ENCODE peak calls at places on chromosome 7, in four cellular contexts. One of them, this sample, is unnamed.

GRCh38 chr7:47518827-47519226 is 63.1 kb downstream of the TNS3 start:
- DNase-seq in suprapubic skin: no peak
- DNase-seq in K562: no peak
- DNase-seq in ovary: no peak
- DNase-seq in this sample: no peak

GRCh38 chr7:55571534-55572377 is 546 bp downstream of the VOPP1 start:
- DNase-seq in ovary: peak; percentile 72
- DNase-seq in K562: peak; percentile 72
- DNase-seq in suprapubic skin: peak; percentile 77
- DNase-seq in this sample: peak; percentile 80

GRCh38 chr7:131765575-131765974 is 209.1 kb upstream of the PODXL start:
- DNase-seq in K562: no peak
- DNase-seq in ovary: no peak
- DNase-seq in suprapubic skin: no peak
- DNase-seq in this sample: no peak

GRCh38 chr7:2038876-2039728 is 193.6 kb downstream of the MAD1L1 start:
- DNase-seq in suprapubic skin: no peak
- DNase-seq in K562: no peak
- DNase-seq in ovary: peak; percentile 26
- DNase-seq in this sample: no peak

GRCh38 chr7:79512269-79512668 is 58.8 kb upstream of the MAGI2 start:
- DNase-seq in ovary: no peak
- DNase-seq in suprapubic skin: no peak
- DNase-seq in K562: no peak
- DNase-seq in this sample: no peak

GRCh38 chr7:87570178-87570577 is 30.5 kb downstream of the ABCB1 start:
- DNase-seq in suprapubic skin: no peak
- DNase-seq in ovary: no peak
- DNase-seq in K562: no peak
- DNase-seq in this sample: no peak

GRCh38 chr7:33686001-33686591 is 219.2 kb upstream of the BMPER start:
- DNase-seq in K562: peak; percentile 5
- DNase-seq in suprapubic skin: no peak
- DNase-seq in ovary: no peak
- DNase-seq in this sample: peak; percentile 15

GRCh38 chr7:36747251-36747968 is 23.1 kb upstream of the AOAH start:
- DNase-seq in K562: no peak
- DNase-seq in suprapubic skin: no peak
- DNase-seq in ovary: no peak
- DNase-seq in this sample: peak; percentile 50

GRCh38 chr7:4835398-4836205 is 26.2 kb downstream of the PAPOLB start:
- DNase-seq in K562: no peak
- DNase-seq in ovary: no peak
- DNase-seq in suprapubic skin: no peak
- DNase-seq in this sample: no peak

GRCh38 chr7:26159243-26159642 is 7.2 kb downstream of the NFE2L3 start:
- DNase-seq in K562: peak; percentile 44
- DNase-seq in ovary: no peak
- DNase-seq in suprapubic skin: no peak
- DNase-seq in this sample: no peak

GRCh38 chr7:50359995-50360925 is 55.7 kb downstream of the IKZF1 start:
- DNase-seq in suprapubic skin: no peak
- DNase-seq in K562: peak; percentile 87
- DNase-seq in ovary: no peak
- DNase-seq in this sample: no peak

GRCh38 chr7:108404509-108405435 is 51.5 kb downstream of the NRCAM start:
- DNase-seq in K562: no peak
- DNase-seq in ovary: no peak
- DNase-seq in suprapubic skin: no peak
- DNase-seq in this sample: no peak

GRCh38 chr7:38318803-38319416 is 45.5 kb upstream of the TARP start:
- DNase-seq in ovary: no peak
- DNase-seq in K562: peak; percentile 66
- DNase-seq in suprapubic skin: no peak
- DNase-seq in this sample: peak; percentile 93

GRCh38 chr7:34823650-34824258 is 165.7 kb downstream of the NPSR1 start:
- DNase-seq in K562: peak; percentile 62
- DNase-seq in ovary: no peak
- DNase-seq in suprapubic skin: no peak
- DNase-seq in this sample: peak; percentile 55

DNA sequence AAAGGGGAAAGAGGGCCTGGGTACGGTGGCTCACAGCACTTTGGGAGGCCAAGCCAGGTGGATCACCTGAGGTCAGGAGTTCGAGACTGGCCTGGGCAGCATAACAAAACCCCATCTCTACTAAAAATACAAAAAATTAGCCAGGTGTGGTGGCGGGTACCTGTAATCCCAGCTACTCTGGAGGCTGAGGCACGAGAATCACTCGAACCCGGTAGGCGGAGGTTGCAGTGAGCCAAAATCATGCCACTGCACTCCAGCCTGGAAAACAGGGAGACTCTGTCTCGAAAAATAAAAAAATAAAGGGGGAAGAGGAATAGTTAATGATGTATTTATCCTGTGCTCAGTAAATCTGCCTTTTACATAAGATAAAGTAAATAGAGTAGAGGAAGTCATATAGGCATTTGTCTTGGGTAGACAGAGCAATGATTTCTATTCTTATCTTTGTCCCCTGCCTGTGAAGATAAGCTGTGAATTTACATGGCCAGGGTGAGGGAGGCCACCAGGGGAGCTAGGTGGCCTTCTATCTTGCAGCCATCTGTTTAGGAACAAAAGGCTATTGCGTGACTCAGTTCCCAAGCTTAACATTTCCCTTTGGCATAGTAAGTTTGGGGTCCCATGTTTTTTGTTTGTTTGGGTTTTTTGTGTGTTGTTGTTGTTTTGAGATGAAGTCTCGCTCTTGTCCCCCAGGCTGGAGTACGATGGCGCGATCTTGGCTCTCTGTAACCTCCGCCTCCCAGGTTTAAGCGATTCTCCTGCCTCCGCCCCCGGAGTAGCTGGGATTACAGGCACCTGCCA is 73.2 kb upstream of the GTF2I start:
- DNase-seq in ovary: no peak
- DNase-seq in K562: peak; percentile 78
- DNase-seq in suprapubic skin: no peak
- DNase-seq in this sample: peak; percentile 44
- TF ChIP-seq CTCF in ovary: no peak
- TF ChIP-seq CTCF in K562: peak; percentile 38
- TF ChIP-seq CTCF in suprapubic skin: no peak
- TF ChIP-seq CTCF in this sample: no peak

GRCh38 chr7:151679073-151679708 is 159.5 kb upstream of the RHEB start:
- DNase-seq in suprapubic skin: peak; percentile 46
- DNase-seq in ovary: no peak
- DNase-seq in K562: no peak
- DNase-seq in this sample: no peak
- TF ChIP-seq POLR2A in suprapubic skin: no peak
- TF ChIP-seq POLR2A in ovary: no peak
- TF ChIP-seq POLR2A in K562: no peak
- TF ChIP-seq POLR2A in this sample: no peak

GRCh38 chr7:23358152-23358674 is 59.1 kb downstream of the MALSU1 start:
- DNase-seq in suprapubic skin: no peak
- DNase-seq in ovary: no peak
- DNase-seq in K562: no peak
- DNase-seq in this sample: no peak

GRCh38 chr7:23356726-23357125 is 57.6 kb downstream of the MALSU1 start:
- DNase-seq in suprapubic skin: no peak
- DNase-seq in ovary: no peak
- DNase-seq in K562: no peak
- DNase-seq in this sample: no peak

GRCh38 chr7:23356168-23356567 is 57.0 kb downstream of the MALSU1 start:
- DNase-seq in ovary: no peak
- DNase-seq in suprapubic skin: no peak
- DNase-seq in K562: no peak
- DNase-seq in this sample: no peak

GRCh38 chr7:23353172-23353571 is 54.0 kb downstream of the MALSU1 start:
- DNase-seq in K562: no peak
- DNase-seq in ovary: no peak
- DNase-seq in suprapubic skin: no peak
- DNase-seq in this sample: no peak

GRCh38 chr7:23357190-23358093 is 58.3 kb downstream of the MALSU1 start:
- DNase-seq in K562: peak; percentile 51
- DNase-seq in ovary: no peak
- DNase-seq in suprapubic skin: no peak
- DNase-seq in this sample: peak; percentile 58
- TF ChIP-seq CTCF in K562: peak; percentile 35
- TF ChIP-seq CTCF in ovary: no peak
- TF ChIP-seq CTCF in suprapubic skin: no peak
- TF ChIP-seq CTCF in this sample: peak; percentile 14

GRCh38 chr7:120502132-120502531 is 229.2 kb downstream of the KCND2 start:
- DNase-seq in K562: no peak
- DNase-seq in ovary: no peak
- DNase-seq in suprapubic skin: no peak
- DNase-seq in this sample: no peak

GRCh38 chr7:120505770-120506169 is 232.8 kb downstream of the KCND2 start:
- DNase-seq in ovary: no peak
- DNase-seq in K562: no peak
- DNase-seq in suprapubic skin: no peak
- DNase-seq in this sample: no peak

GRCh38 chr7:120502825-120503224 is 229.8 kb downstream of the KCND2 start:
- DNase-seq in K562: no peak
- DNase-seq in suprapubic skin: no peak
- DNase-seq in ovary: no peak
- DNase-seq in this sample: no peak
- TF ChIP-seq POLR2A in K562: no peak
- TF ChIP-seq POLR2A in suprapubic skin: no peak
- TF ChIP-seq POLR2A in ovary: no peak
- TF ChIP-seq POLR2A in this sample: no peak

GRCh38 chr7:151927011-151927410 is 29.2 kb upstream of the GALNTL5 start:
- DNase-seq in suprapubic skin: no peak
- DNase-seq in ovary: no peak
- DNase-seq in K562: no peak
- DNase-seq in this sample: peak; percentile 26
- TF ChIP-seq CTCF in suprapubic skin: no peak
- TF ChIP-seq CTCF in ovary: no peak
- TF ChIP-seq CTCF in K562: no peak
- TF ChIP-seq CTCF in this sample: no peak

DNA sequence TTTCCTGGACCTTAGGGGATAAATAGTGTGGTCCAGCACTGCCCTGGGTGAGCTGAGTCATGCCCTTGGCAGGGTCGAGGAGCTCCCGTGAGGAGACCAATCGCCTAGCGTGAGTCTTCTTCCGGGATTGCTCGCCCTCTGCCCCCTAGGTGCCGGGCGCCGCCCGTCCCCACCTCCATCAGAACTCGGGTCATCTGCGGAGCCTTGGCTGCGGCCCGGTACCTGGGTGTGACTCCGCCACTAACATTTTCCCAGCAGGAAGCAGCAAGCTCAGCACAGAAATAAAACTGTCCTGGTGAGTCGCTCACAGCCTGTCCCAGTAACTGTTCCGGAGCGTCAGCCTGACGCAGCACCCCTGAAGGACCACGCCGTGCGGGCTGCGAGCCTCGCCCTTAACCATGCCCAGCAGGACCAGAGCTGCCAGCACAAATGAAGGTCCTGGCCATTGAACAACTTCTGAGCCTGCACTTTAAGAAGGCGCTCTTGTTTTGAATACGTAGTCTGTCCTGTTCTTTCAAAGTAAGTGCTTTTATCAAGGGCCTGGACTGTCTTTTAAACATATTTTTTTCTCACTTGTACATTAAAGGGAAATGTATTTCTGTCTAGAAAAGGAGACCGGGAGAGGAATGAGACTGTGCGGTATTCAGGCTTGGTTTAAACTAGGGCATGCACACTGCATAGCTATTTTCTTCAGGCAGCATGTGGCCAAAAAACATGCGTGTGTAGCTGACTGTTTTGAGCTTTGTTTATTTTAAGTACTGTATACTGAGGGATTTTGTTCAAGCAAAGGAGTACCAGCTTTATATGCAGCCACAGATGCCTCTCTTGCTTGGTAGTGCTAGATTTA is 136.7 kb downstream of the HECW1 start:
- DNase-seq in suprapubic skin: peak; percentile 61
- DNase-seq in ovary: peak; percentile 34
- DNase-seq in K562: peak; percentile 23
- DNase-seq in this sample: no peak
- TF ChIP-seq POLR2A in suprapubic skin: no peak
- TF ChIP-seq POLR2A in ovary: no peak
- TF ChIP-seq POLR2A in K562: no peak
- TF ChIP-seq POLR2A in this sample: no peak

This sample was measured in NB4.